ENCODE peak calls at places on chromosome 7, in six cellular contexts. J is HepG2, B is A549, Z is GM12878, H is endothelial cell of umbilical vein, I is K562. U is an unnamed sample.

GRCh38 chr7:109757713-109758112 is 1188.0 kb downstream of the DNAJB9 start:
- DNase-seq in B (no peak), J (no peak), I (no peak), Z (no peak), H (no peak), U (no peak)

GRCh38 chr7:39744620-39745019 is 121.2 kb downstream of the RALA start:
- DNase-seq in H (no peak), Z (no peak), J (no peak), B (no peak), I (no peak), U (no peak)

GRCh38 chr7:100013328-100013676 is 2.1 kb upstream of the ZKSCAN1 start:
- DNase-seq in J (no peak), H (no peak), B (no peak), Z (no peak), I (no peak), U (no peak)

GRCh38 chr7:56048245-56048644 is 3.0 kb downstream of the PSPH start:
- DNase-seq in Z (no peak), H (no peak), J (no peak), I (no peak), B (no peak), U (no peak)

GRCh38 chr7:28230273-28230672 is 49.7 kb upstream of the JAZF1 start:
- DNase-seq in Z (no peak), J (peak; percentile 5), H (no peak), B (no peak), I (no peak), U (no peak)

GRCh38 chr7:129898502-129899160 is 54.1 kb downstream of the UBE2H start:
- DNase-seq in B (no peak), Z (no peak), H (no peak), J (no peak), I (no peak), U (no peak)

GRCh38 chr7:68783671-68784070 is 814.6 kb upstream of the AUTS2 start:
- DNase-seq in H (no peak), B (peak; percentile 51), J (no peak), Z (no peak), I (no peak), U (no peak)

GRCh38 chr7:91916068-91916440 is 24.6 kb upstream of the AKAP9 start:
- DNase-seq in H (no peak), J (no peak), B (no peak), Z (no peak), I (no peak), U (no peak)

GRCh38 chr7:102978280-102978679 is 65.5 kb downstream of the LRRC17 start:
- DNase-seq in J (no peak), H (peak; percentile 31), I (peak; percentile 79), B (peak; percentile 79), Z (no peak), U (peak; percentile 78)

GRCh38 chr7:95027181-95027872 is 119.9 kb downstream of the PPP1R9A start:
- DNase-seq in I (no peak), J (no peak), B (no peak), Z (no peak), H (no peak), U (no peak)

GRCh38 chr7:81333004-81333403 is 414.2 kb upstream of the SEMA3C start:
- DNase-seq in Z (no peak), J (no peak), B (no peak), I (no peak), H (peak; percentile 36), U (no peak)

GRCh38 chr7:128405345-128406146 is 4.2 kb downstream of the IMPDH1 start:
- DNase-seq in H (peak; percentile 33), B (no peak), J (no peak), Z (no peak), I (peak; percentile 91), U (peak; percentile 84)
- TF ChIP-seq MAX in H (no peak), B (peak; percentile 49), J (peak; percentile 65), Z (no peak), I (peak; percentile 83), U (peak; percentile 47)

GRCh38 chr7:474605-475424 is 44.8 kb downstream of the PDGFA start:
- DNase-seq in Z (no peak), J (no peak), I (no peak), H (no peak), B (no peak), U (no peak)
- TF ChIP-seq MYC in Z (no peak), J (no peak), I (no peak), H (no peak), B (no peak), U (no peak)

DNA sequence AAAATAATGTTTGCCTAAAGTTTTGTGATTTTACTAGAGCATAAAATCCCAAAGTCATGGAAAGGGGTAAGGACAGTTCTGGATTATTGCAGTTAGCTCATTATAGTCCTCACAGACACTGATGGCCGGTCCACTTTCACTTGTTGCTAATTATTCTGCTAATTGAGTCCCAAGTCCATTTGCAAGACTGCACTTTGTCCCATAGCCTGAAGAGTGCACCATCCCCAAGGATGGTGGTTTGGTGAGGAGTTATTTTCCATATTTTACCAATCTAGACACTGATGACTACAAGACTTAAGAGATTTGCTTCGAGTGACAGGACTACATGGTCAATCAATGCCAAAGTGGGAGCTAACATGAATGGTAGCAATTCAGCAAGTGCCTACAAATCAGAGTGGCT is 181.8 kb upstream of the CACNA2D1 start:
- DNase-seq in Z (no peak), H (no peak), B (no peak), I (no peak), J (no peak), U (no peak)
- TF ChIP-seq CTCF in Z (no peak), H (no peak), B (no peak), I (no peak), J (no peak), U (no peak)

DNA sequence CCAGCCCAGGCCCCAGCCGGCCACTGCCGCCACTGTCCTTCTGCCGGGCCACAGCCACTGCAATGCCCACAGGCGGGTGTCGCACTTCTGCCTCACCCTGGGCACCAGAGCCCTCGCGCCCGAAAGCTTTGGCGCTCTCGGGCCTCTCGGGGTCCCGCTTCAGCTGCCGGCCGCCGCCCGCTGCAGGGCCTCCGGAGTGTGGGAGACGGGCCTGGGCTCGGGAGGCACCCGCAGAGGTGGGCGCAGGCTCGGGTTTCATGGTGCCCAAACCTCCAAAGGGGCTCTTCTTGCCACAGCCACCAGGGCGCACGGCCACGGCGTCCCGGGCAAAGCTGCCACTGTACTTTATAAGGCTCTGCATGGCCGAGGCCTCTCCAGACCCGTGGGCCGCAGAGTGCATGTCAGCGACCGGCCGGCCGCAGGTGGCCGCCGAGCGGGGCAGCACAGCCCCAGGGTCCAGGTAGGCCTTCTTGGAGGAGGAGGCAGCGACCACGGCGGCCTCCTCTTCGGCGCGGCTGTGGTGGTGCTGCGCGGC is 35.9 kb downstream of the TNRC18 start:
- DNase-seq in Z (no peak), B (no peak), I (no peak), J (no peak), H (no peak), U (no peak)
- TF ChIP-seq MAX in Z (no peak), B (no peak), I (no peak), J (no peak), H (no peak), U (no peak)

GRCh38 chr7:101582971-101583370 is 46.1 kb downstream of the MYL10 start:
- DNase-seq in I (no peak), B (no peak), H (no peak), Z (no peak), J (no peak), U (no peak)

GRCh38 chr7:101588131-101588935 is 40.8 kb downstream of the MYL10 start:
- DNase-seq in I (no peak), Z (no peak), H (no peak), J (no peak), B (no peak), U (no peak)

GRCh38 chr7:101589052-101589451 is 40.0 kb downstream of the MYL10 start:
- DNase-seq in I (no peak), Z (no peak), J (no peak), B (no peak), H (no peak), U (no peak)

GRCh38 chr7:101586971-101587370 is 42.1 kb downstream of the MYL10 start:
- DNase-seq in H (no peak), B (no peak), Z (no peak), J (no peak), I (no peak), U (no peak)

DNA sequence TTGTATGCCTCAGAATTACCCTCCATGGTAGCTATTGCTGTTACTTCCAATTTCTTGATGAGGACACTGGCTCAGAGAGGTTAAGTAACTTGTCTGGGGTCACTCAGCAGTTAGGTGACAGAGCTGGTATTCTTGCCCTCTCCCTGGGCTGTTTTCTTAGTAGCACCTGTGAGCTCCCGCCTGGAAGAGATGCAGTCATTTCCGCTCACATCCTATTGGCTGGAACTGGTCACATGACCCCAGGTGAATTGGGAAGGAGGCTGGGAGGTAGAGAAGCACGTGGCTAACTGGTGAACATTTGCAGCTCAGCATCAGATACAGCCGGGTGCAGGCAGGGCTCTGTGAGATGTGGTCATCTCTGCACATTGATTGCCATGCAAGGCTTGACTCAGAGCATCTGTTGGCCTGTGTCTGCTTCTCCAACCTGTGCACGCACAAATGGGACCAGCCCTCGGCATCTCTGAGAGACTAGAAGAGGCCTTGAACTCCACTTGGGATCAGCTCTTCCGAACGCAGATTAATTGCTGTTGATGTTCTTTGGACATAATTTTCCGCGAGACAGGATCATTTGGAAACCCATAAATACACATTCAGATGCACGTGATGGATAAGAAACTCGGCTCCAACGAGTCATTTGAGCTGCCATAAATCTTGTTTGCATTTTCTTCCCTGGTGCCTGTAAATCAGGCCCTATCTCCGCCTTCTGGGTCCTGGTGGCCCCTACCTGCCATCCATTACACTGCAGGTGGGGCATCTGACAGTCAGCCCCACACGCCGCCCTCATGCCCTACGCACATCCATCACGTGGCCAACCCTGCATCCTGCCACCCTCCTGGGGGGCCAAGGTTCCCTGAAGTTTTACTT is 42.8 kb downstream of the MYL10 start:
- DNase-seq in B (no peak), J (no peak), H (no peak), Z (no peak), I (no peak), U (no peak)
- TF ChIP-seq MYC in B (no peak), J (no peak), H (no peak), Z (no peak), I (no peak), U (no peak)

GRCh38 chr7:17506090-17506489 is 207.6 kb downstream of the AHR start:
- DNase-seq in H (no peak), B (peak; percentile 51), Z (peak; percentile 66), I (no peak), J (peak; percentile 85), U (no peak)
- TF ChIP-seq CTCF in H (no peak), B (no peak), Z (no peak), I (no peak), J (no peak), U (no peak)

DNA sequence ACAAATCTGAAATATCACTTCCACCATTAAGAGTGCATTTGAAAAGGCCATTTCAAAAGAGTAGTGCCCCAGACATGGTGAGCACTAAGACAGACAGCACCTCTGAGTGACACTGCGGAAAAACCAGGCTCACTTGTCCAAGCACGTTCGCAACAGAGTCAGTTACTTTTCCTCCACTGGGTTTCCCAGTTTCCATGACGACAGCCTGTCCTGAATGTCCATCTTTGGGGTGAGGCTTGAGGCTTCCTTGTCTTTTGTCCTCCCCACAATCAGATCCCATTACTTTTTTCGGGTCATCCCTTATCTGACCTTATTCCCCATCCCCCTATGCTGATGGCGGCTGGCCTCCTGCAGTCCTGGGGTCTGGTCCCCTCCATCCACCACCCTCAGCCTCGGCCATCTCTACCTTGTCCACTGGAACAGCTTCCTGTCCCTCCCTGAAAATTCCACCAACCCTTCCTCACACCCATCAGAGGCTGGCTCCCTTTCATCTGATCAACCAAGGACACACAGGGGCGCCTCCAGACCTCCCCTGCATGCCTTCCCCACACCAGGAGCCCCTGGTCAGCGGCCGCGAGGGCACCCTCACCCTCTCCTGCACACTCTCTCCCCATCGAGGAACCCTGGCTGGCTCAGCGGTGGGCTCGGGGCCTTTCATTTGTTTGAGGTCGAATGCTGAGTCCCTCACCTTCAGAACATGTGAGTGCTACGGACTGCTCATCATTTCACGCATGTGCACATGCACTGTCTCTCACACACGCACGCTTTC is 363.6 kb downstream of the DNAJB6 start:
- DNase-seq in B (no peak), I (no peak), Z (no peak), J (no peak), H (no peak), U (no peak)
- TF ChIP-seq MAX in B (no peak), I (no peak), Z (no peak), J (no peak), H (no peak), U (no peak)